ENCODE peak calls at places on chromosome X, in nine cellular contexts. G is renal cortical epithelial cell; Z is DMS153; O is foreskin fibroblast; U is amygdala; B is stimulated activated CD4-positive, alpha-beta T cell treated with anti-CD3 and anti-CD28 coated beads, Interleukin-12 subunit alpha, Interleukin-12 subunit beta, amount 100 ng/mL, for 48 hours; K is T-helper 17 cell; X is astrocyte of the cerebellum; V is stimulated activated CD8-positive, alpha-beta memory T cell treated with anti-CD3 and anti-CD28 coated beads, Interleukin-4, amount 100 ng/mL, for 48 hours. T is an unnamed sample.
A peak's percentile ranks its signal among the peaks of the same experiment; 100 is the strongest.

GRCh38 chrX:40418413-40419195 is 162.2 kb upstream of the ATP6AP2 start:
- DNase-seq in V (peak; percentile 24), O (no peak), X (peak; percentile 81), Z (no peak), G (peak; percentile 84), U (no peak), B (no peak), K (no peak), T (no peak)

GRCh38 chrX:9902651-9903050 is 64.5 kb upstream of the CLDN34 start:
- DNase-seq in Z (no peak), U (no peak), X (no peak), O (peak; percentile 61), G (no peak), B (no peak), K (no peak), V (no peak), T (no peak)

GRCh38 chrX:69109706-69110635 is 55.3 kb downstream of the PJA1 start:
- DNase-seq in G (no peak), X (no peak), B (no peak), U (no peak), K (no peak), O (peak; percentile 23), V (no peak), Z (no peak), T (peak; percentile 42)

GRCh38 chrX:15525664-15526416 is 25.2 kb downstream of the BMX start:
- DNase-seq in K (no peak), X (no peak), Z (peak; percentile 30), U (no peak), B (no peak), G (peak; percentile 1), V (no peak), O (no peak), T (no peak)

GRCh38 chrX:34437586-34437985 is 219.5 kb downstream of the TMEM47 start:
- DNase-seq in B (no peak), Z (no peak), U (no peak), O (no peak), K (no peak), V (no peak), G (no peak), X (no peak), T (no peak)

GRCh38 chrX:74421181-74422028 is at the start of gene SLC16A2:
- DNase-seq in X (peak; percentile 27), K (no peak), U (peak; percentile 48), V (peak; percentile 42), Z (no peak), O (peak; percentile 91), B (peak; percentile 14), G (peak; percentile 57), T (peak; percentile 51)

GRCh38 chrX:39442332-39442731 is 641.1 kb downstream of the MID1IP1 start:
- DNase-seq in Z (no peak), O (no peak), X (no peak), B (no peak), K (no peak), V (no peak), G (no peak), U (no peak), T (no peak)

GRCh38 chrX:154074199-154074598 is 23.3 kb downstream of the MECP2 start:
- DNase-seq in K (no peak), Z (no peak), G (peak; percentile 80), V (no peak), U (no peak), X (peak; percentile 42), B (no peak), O (peak; percentile 51), T (no peak)

GRCh38 chrX:148441387-148441786 is 59.0 kb upstream of the AFF2 start:
- DNase-seq in V (no peak), X (no peak), B (no peak), K (no peak), G (no peak), Z (peak; percentile 84), U (no peak), O (no peak), T (no peak)

GRCh38 chrX:107204063-107204605 is 2.1 kb downstream of the NUP62CL start:
- DNase-seq in Z (no peak), B (no peak), G (peak; percentile 23), U (no peak), V (no peak), O (no peak), X (no peak), K (no peak), T (no peak)

GRCh38 chrX:27924718-27925117 is 56.5 kb downstream of the DCAF8L1 start:
- DNase-seq in K (no peak), V (no peak), O (no peak), X (no peak), B (no peak), Z (no peak), U (no peak), G (no peak), T (no peak)

GRCh38 chrX:42096262-42096939 is 173.0 kb upstream of the CASK start:
- DNase-seq in G (peak; percentile 97), Z (no peak), K (no peak), O (peak; percentile 79), U (no peak), B (no peak), V (no peak), X (peak; percentile 89), T (peak; percentile 57)

GRCh38 chrX:96987228-96987627 is 103.5 kb downstream of the RPA4 start:
- DNase-seq in V (no peak), Z (no peak), X (no peak), G (no peak), U (no peak), K (no peak), B (no peak), O (peak; percentile 49), T (no peak)

GRCh38 chrX:64885850-64886249 is 90.4 kb downstream of the ZC4H2 start:
- DNase-seq in V (peak; percentile 20), B (no peak), K (no peak), X (no peak), U (no peak), O (no peak), Z (no peak), G (no peak), T (no peak)

GRCh38 chrX:39226307-39226706 is 425.0 kb downstream of the MID1IP1 start:
- DNase-seq in O (no peak), G (no peak), V (no peak), X (no peak), Z (no peak), U (no peak), K (no peak), B (no peak), T (no peak)

GRCh38 chrX:21373001-21373400 is 1.2 kb upstream of the CNKSR2 start:
- DNase-seq in B (no peak), G (no peak), V (no peak), U (no peak), K (no peak), Z (no peak), O (no peak), X (no peak), T (no peak)

GRCh38 chrX:103254921-103255455 is at the start of gene TCEAL8:
- DNase-seq in K (peak; percentile 26), V (peak; percentile 71), G (peak; percentile 72), U (peak; percentile 67), O (peak; percentile 85), X (peak; percentile 37), Z (peak; percentile 75), B (peak; percentile 53), T (peak; percentile 27)

GRCh38 chrX:68079961-68080360 is 353.3 kb downstream of the OPHN1 start:
- DNase-seq in K (no peak), Z (no peak), X (no peak), G (no peak), V (no peak), O (peak; percentile 51), B (no peak), U (no peak), T (no peak)

GRCh38 chrX:12269484-12269883 is 131.2 kb downstream of the FRMPD4 start:
- DNase-seq in X (no peak), B (no peak), O (peak; percentile 35), G (no peak), Z (no peak), U (no peak), K (no peak), V (no peak), T (no peak)

GRCh38 chrX:107673933-107674479 is 45.7 kb downstream of the PRPS1 start:
- DNase-seq in Z (no peak), G (peak; percentile 89), V (peak; percentile 89), U (peak; percentile 1), K (peak; percentile 77), O (peak; percentile 88), B (peak; percentile 81), X (no peak), T (no peak)

GRCh38 chrX:71298119-71298518 is 3.4 kb upstream of the ITGB1BP2 start:
- DNase-seq in X (no peak), G (no peak), V (no peak), U (no peak), K (no peak), B (no peak), O (no peak), Z (no peak), T (no peak)

GRCh38 chrX:38189431-38190128 is 31.1 kb downstream of the SRPX start:
- DNase-seq in V (no peak), B (no peak), X (no peak), G (no peak), U (no peak), O (no peak), K (no peak), Z (no peak), T (no peak)

GRCh38 chrX:120316587-120317283 is 5.5 kb upstream of the TMEM255A start:
- DNase-seq in G (peak; percentile 67), V (no peak), U (no peak), Z (no peak), O (peak; percentile 45), K (no peak), X (no peak), B (no peak), T (no peak)

GRCh38 chrX:121782976-121783375 is 735.6 kb downstream of the GLUD2 start:
- DNase-seq in O (no peak), B (no peak), Z (no peak), G (no peak), U (no peak), X (no peak), K (no peak), V (no peak), T (no peak)